ENCODE peak calls at places on chromosome 16, in four cellular contexts. G is mesenchymal stem cell; H is colonic mucosa; B is CD8-positive, alpha-beta T cell. R is an unnamed sample.
A peak's percentile ranks its signal among the peaks of the same experiment; 100 is the strongest.

GRCh38 chr16:78310196-78310595 is 210.7 kb downstream of the WWOX start:
- DNase-seq in G (no peak), H (no peak), B (no peak), R (no peak)

GRCh38 chr16:86016201-86016965 is 117.4 kb downstream of the IRF8 start:
- DNase-seq in G (peak; percentile 82), H (peak; percentile 48), B (peak; percentile 16), R (no peak)

GRCh38 chr16:17519556-17519955 is 48.8 kb upstream of the XYLT1 start:
- DNase-seq in G (no peak), H (no peak), B (no peak), R (no peak)

GRCh38 chr16:72961115-72961832 is 86.7 kb downstream of the ZFHX3 start:
- DNase-seq in G (peak; percentile 24), H (no peak), B (no peak), R (no peak)

GRCh38 chr16:57781349-57781740 is 20.9 kb downstream of the KIFC3 start:
- DNase-seq in G (no peak), H (no peak), B (no peak), R (no peak)

GRCh38 chr16:81483064-81483969 is 38.7 kb downstream of the CMIP start:
- DNase-seq in G (peak; percentile 83), H (no peak), B (no peak), R (no peak)

GRCh38 chr16:28163699-28164584 is 47.8 kb downstream of the XPO6 start:
- DNase-seq in G (peak; percentile 31), H (no peak), B (no peak), R (no peak)

GRCh38 chr16:58243528-58244004 is 45.7 kb upstream of the CSNK2A2 start:
- DNase-seq in G (no peak), H (no peak), B (no peak), R (peak; percentile 81)

GRCh38 chr16:30875881-30876791 is 17.7 kb downstream of the BCL7C start:
- DNase-seq in G (peak; percentile 1), H (peak; percentile 38), B (no peak), R (peak; percentile 63)

GRCh38 chr16:30555848-30556473 is 2.2 kb downstream of the ZNF764 start:
- DNase-seq in G (no peak), H (peak; percentile 50), B (no peak), R (no peak)

GRCh38 chr16:5455110-5455509 is 357.5 kb upstream of the EEF2KMT start:
- DNase-seq in G (no peak), H (no peak), B (no peak), R (no peak)

GRCh38 chr16:5450435-5451104 is 353.0 kb upstream of the EEF2KMT start:
- DNase-seq in G (no peak), H (no peak), B (no peak), R (no peak)

GRCh38 chr16:5449901-5450300 is 352.3 kb upstream of the EEF2KMT start:
- DNase-seq in G (no peak), H (no peak), B (no peak), R (no peak)

GRCh38 chr16:5451641-5452040 is 354.0 kb upstream of the EEF2KMT start:
- DNase-seq in G (no peak), H (no peak), B (no peak), R (no peak)

DNA sequence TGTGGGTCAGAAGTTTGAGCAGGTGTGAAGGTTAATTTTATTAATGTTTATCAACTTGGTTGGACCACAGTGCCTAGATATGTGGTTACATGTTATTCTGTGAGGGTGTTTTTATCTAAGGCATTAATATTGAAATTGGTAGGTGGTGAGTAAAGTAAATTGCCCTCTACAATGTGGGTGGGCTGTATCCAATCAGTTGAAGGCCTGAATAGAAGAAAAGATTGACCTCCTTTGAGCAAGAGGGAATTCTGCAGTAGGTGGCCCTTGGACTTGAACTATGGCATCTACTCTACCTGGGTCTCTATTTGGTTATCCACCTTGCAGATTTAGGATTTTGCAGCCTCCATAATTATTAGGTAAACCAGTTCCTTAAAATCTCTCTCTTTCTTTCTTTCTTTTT is 356.8 kb upstream of the EEF2KMT start:
- DNase-seq in G (no peak), H (no peak), B (no peak), R (no peak)
- H3K36me3 ChIP-seq in G (no peaks in the 10 kb centered on the region), H (no peaks in the 10 kb centered on the region), B (no peaks in the 10 kb centered on the region), R (no peaks in the 10 kb centered on the region)

DNA sequence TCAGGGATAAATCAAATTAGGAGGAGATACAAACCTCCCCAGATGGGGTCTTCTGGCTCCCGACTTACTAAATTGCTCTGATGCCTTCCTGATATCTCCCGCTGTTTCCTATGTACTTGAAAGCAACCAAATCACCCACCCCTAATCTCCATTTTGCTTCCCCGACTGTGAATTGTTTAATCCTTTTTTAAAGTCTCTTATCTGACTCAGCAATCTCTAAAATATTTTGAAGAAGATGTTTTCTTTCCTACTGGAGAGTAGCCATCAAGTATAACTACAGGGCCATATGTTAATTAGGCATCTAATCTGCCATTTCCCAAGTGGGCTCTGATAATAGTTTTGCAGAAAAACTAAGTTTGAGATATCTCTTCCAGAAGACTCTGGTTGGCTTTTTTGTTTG is 365.2 kb upstream of the MAF start:
- DNase-seq in G (no peak), H (no peak), B (no peak), R (no peak)
- H3K36me3 ChIP-seq in G (no peaks in the 10 kb centered on the region), H (no peaks in the 10 kb centered on the region), B (no peaks in the 10 kb centered on the region), R (no peaks in the 10 kb centered on the region)

DNA sequence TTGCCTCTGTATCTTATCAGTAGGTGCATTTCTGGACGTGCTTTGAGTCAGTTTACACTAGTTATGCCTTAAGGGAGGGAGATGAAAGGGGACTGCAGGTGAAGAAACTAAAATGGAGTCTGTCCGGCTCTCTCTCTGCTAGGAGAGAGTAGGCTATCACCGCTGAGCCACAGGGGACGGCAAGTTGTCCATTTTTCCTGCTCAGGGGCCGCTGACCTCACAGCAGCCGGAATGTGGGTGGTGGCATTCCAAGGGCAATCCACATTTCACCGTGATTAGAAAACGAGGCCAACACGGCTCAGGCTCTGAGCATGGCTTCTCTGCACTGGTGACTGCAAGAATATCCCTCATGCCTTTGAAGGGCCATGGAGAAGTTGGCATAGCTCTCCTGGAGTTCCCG is 19.0 kb upstream of the KLHDC4 start:
- DNase-seq in G (no peak), H (no peak), B (no peak), R (no peak)
- H3K36me3 ChIP-seq in G (no peaks in the 10 kb centered on the region), H (no peaks in the 10 kb centered on the region), B (no peaks in the 10 kb centered on the region), R (no peaks in the 10 kb centered on the region)

DNA sequence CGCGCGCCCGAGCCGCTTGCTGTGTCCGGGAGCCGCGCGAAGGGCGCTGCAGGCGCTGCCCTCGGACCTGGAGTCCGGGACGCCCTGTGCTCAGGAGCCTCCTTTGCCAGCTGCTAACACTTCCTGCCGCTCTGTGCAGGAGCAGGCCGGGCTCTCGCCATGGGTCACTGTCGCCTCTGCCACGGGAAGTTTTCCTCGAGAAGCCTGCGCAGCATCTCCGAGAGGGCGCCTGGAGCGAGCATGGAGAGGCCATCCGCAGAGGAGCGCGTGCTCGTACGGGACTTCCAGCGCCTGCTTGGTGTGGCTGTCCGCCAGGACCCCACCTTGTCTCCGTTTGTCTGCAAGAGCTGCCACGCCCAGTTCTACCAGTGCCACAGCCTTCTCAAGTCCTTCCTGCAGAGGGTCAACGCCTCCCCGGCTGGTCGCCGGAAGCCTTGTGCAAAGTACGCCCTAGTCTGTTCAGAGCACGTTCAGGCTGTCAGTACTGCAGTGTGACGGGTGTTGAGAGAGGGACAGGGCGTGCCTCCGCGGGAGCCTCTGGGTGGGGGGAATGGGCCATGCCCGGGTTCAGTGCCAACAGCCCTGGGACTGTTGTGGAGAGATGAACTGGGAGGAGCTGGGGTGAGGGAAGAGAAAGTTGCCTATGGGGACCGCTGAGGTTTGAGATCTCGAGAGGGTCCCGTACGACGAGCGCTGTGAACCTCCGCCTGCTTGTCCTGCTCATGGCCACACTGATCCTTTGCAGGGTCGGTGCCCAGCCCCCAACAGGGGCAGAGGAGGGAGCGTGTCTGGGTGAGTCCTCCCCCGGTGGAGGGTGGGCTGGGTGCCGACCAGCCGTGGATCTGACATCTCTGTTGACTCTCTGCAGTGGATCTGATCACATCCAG is 1.3 kb downstream of the ZNF276 start:
- DNase-seq in G (no peak), H (peak; percentile 93), B (peak; percentile 63), R (peak; percentile 68)
- H3K36me3 ChIP-seq in G (peaks cover 45% of the 10 kb centered on the region), H (peaks cover 17% of the 10 kb centered on the region), B (peaks cover 33% of the 10 kb centered on the region), R (peaks cover 18% of the 10 kb centered on the region)

DNA sequence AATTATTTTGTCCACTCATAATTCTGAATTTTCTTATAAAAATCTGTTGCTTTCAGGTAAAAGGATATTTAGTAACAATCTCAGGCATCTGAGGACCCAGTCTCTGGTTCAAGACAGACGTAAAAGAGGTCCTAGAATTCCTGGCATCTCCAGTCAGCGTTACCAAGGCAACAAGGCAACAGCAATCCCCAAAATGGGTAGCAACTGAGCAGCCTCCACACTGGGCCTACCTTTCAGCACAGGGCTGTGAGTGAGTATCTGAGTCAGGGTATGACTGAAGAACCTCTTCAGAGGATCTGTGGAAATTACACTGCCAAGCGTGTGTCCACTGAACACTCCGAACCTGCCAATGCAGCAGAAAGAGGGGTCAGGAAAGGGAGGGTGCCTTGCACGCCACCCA is 20.8 kb downstream of the FANCA start:
- DNase-seq in G (no peak), H (no peak), B (no peak), R (no peak)
- H3K36me3 ChIP-seq in G (peaks cover 16% of the 10 kb centered on the region), H (no peaks in the 10 kb centered on the region), B (no peaks in the 10 kb centered on the region), R (peaks cover 26% of the 10 kb centered on the region)